ENCODE peak calls at places on chromosome 20, in four cellular contexts. O is thyroid gland, R is stomach, N is Caco-2. S is an unnamed sample. For H3K4me1, the result is how much of the 10 kb centered on the place peaks cover.

GRCh38 chr20:62953167-62953838 is 794 bp downstream of the SLC17A9 start:
- DNase-seq in O (no peak), R (no peak), N (peak), S (no peak)

GRCh38 chr20:38894091-38894847 is 31.9 kb upstream of the FAM83D start:
- DNase-seq in O (no peak), N (no peak), R (no peak), S (no peak)

GRCh38 chr20:9945406-9945805 is 89.4 kb upstream of the ANKEF1 start:
- DNase-seq in R (no peak), N (no peak), O (no peak), S (peak)

GRCh38 chr20:12386821-12387220 is 469.1 kb downstream of the BTBD3 start:
- DNase-seq in O (no peak), R (no peak), N (no peak), S (no peak)

GRCh38 chr20:38286586-38287502 is 17.1 kb upstream of the BPI start:
- DNase-seq in N (no peak), R (no peak), O (no peak), S (no peak)

GRCh38 chr20:62665826-62666735 is 23.8 kb downstream of the SLCO4A1 start:
- DNase-seq in O (no peak), R (peak), N (no peak), S (no peak)

GRCh38 chr20:4869290-4870193 is 131.8 kb downstream of the SLC23A2 start:
- DNase-seq in O (no peak), N (peak), R (no peak), S (no peak)

GRCh38 chr20:57964011-57964862 is 254.4 kb upstream of the PMEPA1 start:
- DNase-seq in N (no peak), R (no peak), O (no peak), S (no peak)

GRCh38 chr20:23050847-23051627 is 1.6 kb upstream of the THBD start:
- DNase-seq in N (peak), O (peak), R (peak), S (peak)

GRCh38 chr20:10661261-10661660 is 12.5 kb downstream of the JAG1 start:
- DNase-seq in R (no peak), O (no peak), N (no peak), S (no peak)

GRCh38 chr20:11919046-11919445 is 1.4 kb downstream of the BTBD3 start:
- DNase-seq in O (no peak), N (no peak), R (peak), S (no peak)

GRCh38 chr20:17471606-17472187 is 59.5 kb downstream of the BFSP1 start:
- DNase-seq in R (no peak), N (no peak), O (peak), S (no peak)

GRCh38 chr20:46218656-46219055 is 89.6 kb downstream of the CDH22 start:
- DNase-seq in N (no peak), R (no peak), O (no peak), S (no peak)

GRCh38 chr20:31869942-31870702 is at the start of the genes DUSP15 and TTLL9:
- DNase-seq in N (peak), R (peak), O (peak), S (peak)

GRCh38 chr20:7790189-7790588 is 150.1 kb downstream of the HAO1 start:
- DNase-seq in R (no peak), O (no peak), N (no peak), S (no peak)

GRCh38 chr20:13581451-13581850 is 57.3 kb downstream of the TASP1 start:
- DNase-seq in R (no peak), N (no peak), O (no peak), S (no peak)

GRCh38 chr20:52105045-52105572 is 86.5 kb downstream of the ZFP64 start:
- DNase-seq in N (peak), R (no peak), O (peak), S (no peak)

GRCh38 chr20:24987873-24988835 is 4.4 kb downstream of the APMAP start:
- DNase-seq in O (no peak), N (no peak), R (peak), S (no peak)

GRCh38 chr20:48283470-48284110 is 498.3 kb upstream of the SULF2 start:
- DNase-seq in R (peak), N (no peak), O (peak), S (no peak)

GRCh38 chr20:15976047-15976731 is 597.1 kb downstream of the KIF16B start:
- DNase-seq in N (no peak), O (no peak), R (no peak), S (peak)

GRCh38 chr20:22586645-22587310 is 2.4 kb upstream of the FOXA2 start:
- DNase-seq in R (peak), N (peak), O (peak), S (no peak)

GRCh38 chr20:58760881-58761280 is 68.3 kb downstream of the NPEPL1 start:
- DNase-seq in O (no peak), N (no peak), R (no peak), S (no peak)

GRCh38 chr20:37992802-37993538 is 40.3 kb downstream of the TTI1 start:
- DNase-seq in O (peak), N (peak), R (no peak), S (peak)

GRCh38 chr20:51416532-51417244 is 125.8 kb downstream of the NFATC2 start:
- DNase-seq in N (no peak), R (no peak), O (no peak), S (no peak)

GRCh38 chr20:32190608-32191415 is 16.7 kb downstream of the PLAGL2 start:
- DNase-seq in O (no peak), R (no peak), N (no peak), S (no peak)

GRCh38 chr20:51237278-51237677 is 214.4 kb upstream of the KCNG1 start:
- DNase-seq in R (no peak), O (no peak), N (no peak), S (no peak)

GRCh38 chr20:46572181-46572580 is 21.7 kb upstream of the OCSTAMP start:
- DNase-seq in O (peak), R (peak), N (no peak), S (no peak)

GRCh38 chr20:62624719-62625455 is 17.4 kb upstream of the SLCO4A1 start:
- DNase-seq in R (no peak), O (no peak), N (no peak), S (no peak)

DNA sequence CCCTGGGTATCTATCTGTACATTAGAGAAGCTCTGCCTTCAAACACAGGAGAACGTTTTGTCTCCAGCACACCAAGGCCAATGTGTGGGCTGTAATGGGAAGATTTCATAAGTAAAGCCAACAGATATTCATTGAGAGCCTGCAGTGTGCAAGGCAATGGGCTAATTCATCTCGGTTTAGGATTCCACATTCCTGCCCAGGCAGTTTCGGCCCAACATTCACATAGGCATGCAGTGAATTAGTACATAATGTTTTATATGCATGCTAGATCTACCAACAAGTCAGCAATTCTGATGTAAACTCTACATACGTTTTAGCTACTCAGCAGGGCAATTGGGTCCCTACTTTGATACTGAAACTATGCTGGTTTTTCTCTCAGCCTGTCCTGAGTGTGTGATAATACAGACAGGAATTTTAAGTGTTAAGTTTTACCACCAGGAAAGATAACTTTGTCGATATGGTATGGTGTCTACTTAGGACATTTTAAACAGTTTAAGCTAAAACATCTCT is 46.9 kb upstream of the NAA20 start:
- DNase-seq in R (no peak), O (no peak), N (no peak), S (no peak)
- H3K4me1 ChIP-seq in R (under half), O (under half), N (under half), S (under half)

DNA sequence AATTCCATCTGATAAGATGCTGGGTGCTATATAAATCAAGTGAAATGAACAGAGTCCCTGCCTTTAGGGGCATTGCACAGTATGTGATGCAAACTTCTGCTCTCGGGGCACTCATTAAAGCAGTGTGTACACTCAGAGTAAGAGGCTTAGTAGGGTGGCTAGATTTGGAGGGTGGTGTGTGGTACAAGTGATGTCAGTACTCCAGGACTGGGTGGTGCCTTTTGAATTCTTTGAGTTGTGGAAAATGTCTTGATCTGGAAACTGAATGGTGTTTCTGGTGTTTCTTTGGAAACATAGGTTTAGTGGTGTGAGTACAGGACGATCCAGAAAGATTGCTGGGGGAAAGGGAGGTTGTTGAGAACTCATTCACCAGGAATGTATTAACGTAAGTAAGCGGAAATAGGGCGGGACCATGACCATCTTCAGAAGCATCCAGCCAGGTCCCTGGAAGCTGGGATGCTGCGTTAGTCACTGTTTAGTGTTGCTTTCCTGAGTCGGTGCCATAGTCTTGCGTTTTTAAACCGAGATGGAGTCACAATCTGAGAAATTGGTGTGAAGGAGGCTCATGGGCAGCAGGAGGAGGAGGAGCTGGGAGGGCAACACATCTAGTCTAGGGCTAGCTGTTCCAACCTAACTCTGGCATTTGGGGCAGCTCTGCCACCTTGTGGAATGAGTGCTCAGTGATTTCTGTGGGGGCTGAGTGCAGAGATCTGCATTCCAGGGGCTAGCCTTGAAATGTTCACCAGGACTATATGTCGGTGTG is 70.3 kb downstream of the SCAND1 start:
- DNase-seq in O (peak), R (peak), N (peak), S (peak)
- H3K4me3 ChIP-seq in O (no peak), R (no peak), N (no peak), S (no peak)

GRCh38 chr20:34525342-34525708 is 9.1 kb downstream of the DYNLRB1 start:
- DNase-seq in N (no peak), R (no peak), O (no peak), S (no peak)
- H3K4me1 ChIP-seq in N (under half), R (half or more), O (under half), S (under half)

GRCh38 chr20:1186367-1186991 is 1.7 kb upstream of the TMEM74B start:
- DNase-seq in O (no peak), N (no peak), R (no peak), S (no peak)
- H3K4me3 ChIP-seq in O (no peak), N (no peak), R (no peak), S (no peak)

GRCh38 chr20:43959920-43960227 is 45.2 kb downstream of the TOX2 start:
- DNase-seq in O (no peak), N (no peak), R (no peak), S (no peak)
- H3K4me1 ChIP-seq in O (under half), N (under half), R (under half), S (under half)

GRCh38 chr20:50041238-50041915 is 58.6 kb downstream of the SNAI1 start:
- DNase-seq in N (no peak), R (no peak), O (no peak), S (no peak)
- H3K4me3 ChIP-seq in N (no peak), R (no peak), O (no peak), S (no peak)

GRCh38 chr20:1328680-1329330 is at the start of gene SDCBP2:
- DNase-seq in R (peak), O (peak), N (no peak), S (peak)
- H3K4me1 ChIP-seq in R (half or more), O (half or more), N (under half), S (under half)

GRCh38 chr20:1868856-1869255 is 26.4 kb upstream of the SIRPA start:
- DNase-seq in O (no peak), R (no peak), N (no peak), S (no peak)
- H3K4me3 ChIP-seq in O (no peak), R (no peak), N (no peak), S (no peak)

S was measured in HAP-1.